ENCODE peak calls at places on chromosomes 7 and 10, in six cellular contexts. One of them, this sample, is unnamed.

GRCh38 chr7:105389090-105389650 is 449 bp upstream of the SRPK2 start:
- DNase-seq in A549: peak
- DNase-seq in stomach: peak
- DNase-seq in fibroblast of lung: peak
- DNase-seq in epithelial cell of esophagus: peak
- DNase-seq in AG04450: no peak
- DNase-seq in this sample: peak

GRCh38 chr10:43265799-43266721 is 805 bp downstream of the RASGEF1A start:
- DNase-seq in A549: peak
- DNase-seq in stomach: peak
- DNase-seq in fibroblast of lung: no peak
- DNase-seq in epithelial cell of esophagus: peak
- DNase-seq in AG04450: no peak
- DNase-seq in this sample: no peak

GRCh38 chr7:130733866-130734524 is at the start of gene KLF14:
- DNase-seq in A549: no peak
- DNase-seq in stomach: no peak
- DNase-seq in fibroblast of lung: peak
- DNase-seq in epithelial cell of esophagus: peak
- DNase-seq in AG04450: no peak
- DNase-seq in this sample: no peak

GRCh38 chr7:129465080-129465479 is 30.8 kb downstream of the STRIP2 start:
- DNase-seq in A549: no peak
- DNase-seq in stomach: no peak
- DNase-seq in fibroblast of lung: no peak
- DNase-seq in epithelial cell of esophagus: no peak
- DNase-seq in AG04450: no peak
- DNase-seq in this sample: no peak

GRCh38 chr10:12372846-12373245 is 23.5 kb downstream of the CAMK1D start:
- DNase-seq in A549: no peak
- DNase-seq in stomach: no peak
- DNase-seq in fibroblast of lung: no peak
- DNase-seq in epithelial cell of esophagus: no peak
- DNase-seq in AG04450: no peak
- DNase-seq in this sample: no peak

GRCh38 chr10:33132626-33133025 is 174.6 kb upstream of the ITGB1 start:
- DNase-seq in A549: peak
- DNase-seq in stomach: no peak
- DNase-seq in fibroblast of lung: no peak
- DNase-seq in epithelial cell of esophagus: peak
- DNase-seq in AG04450: no peak
- DNase-seq in this sample: no peak

GRCh38 chr10:49037187-49037586 is 78.1 kb downstream of the VSTM4 start:
- DNase-seq in A549: no peak
- DNase-seq in stomach: no peak
- DNase-seq in fibroblast of lung: peak
- DNase-seq in epithelial cell of esophagus: no peak
- DNase-seq in AG04450: no peak
- DNase-seq in this sample: peak

GRCh38 chr7:125256446-125256845 is 326.8 kb upstream of the POT1 start:
- DNase-seq in A549: no peak
- DNase-seq in stomach: no peak
- DNase-seq in fibroblast of lung: no peak
- DNase-seq in epithelial cell of esophagus: peak
- DNase-seq in AG04450: no peak
- DNase-seq in this sample: no peak

GRCh38 chr7:143385891-143386781 is 5.0 kb downstream of the ZYX start:
- DNase-seq in A549: no peak
- DNase-seq in stomach: no peak
- DNase-seq in fibroblast of lung: peak
- DNase-seq in epithelial cell of esophagus: no peak
- DNase-seq in AG04450: no peak
- DNase-seq in this sample: peak

GRCh38 chr7:5594616-5595544 is 171.2 kb upstream of the TNRC18 start:
- DNase-seq in A549: peak
- DNase-seq in stomach: no peak
- DNase-seq in fibroblast of lung: peak
- DNase-seq in epithelial cell of esophagus: peak
- DNase-seq in AG04450: no peak
- DNase-seq in this sample: peak

GRCh38 chr7:2509298-2509906 is 10.2 kb upstream of the LFNG start:
- DNase-seq in A549: no peak
- DNase-seq in stomach: no peak
- DNase-seq in fibroblast of lung: no peak
- DNase-seq in epithelial cell of esophagus: no peak
- DNase-seq in AG04450: no peak
- DNase-seq in this sample: no peak

GRCh38 chr7:114085313-114085591 is 166.4 kb upstream of the PPP1R3A start:
- DNase-seq in A549: no peak
- DNase-seq in stomach: no peak
- DNase-seq in fibroblast of lung: no peak
- DNase-seq in epithelial cell of esophagus: no peak
- DNase-seq in AG04450: no peak
- DNase-seq in this sample: no peak

GRCh38 chr10:121036431-121036830 is 185.3 kb downstream of the WDR11 start:
- DNase-seq in A549: no peak
- DNase-seq in stomach: no peak
- DNase-seq in fibroblast of lung: peak
- DNase-seq in epithelial cell of esophagus: peak
- DNase-seq in AG04450: no peak
- DNase-seq in this sample: no peak

GRCh38 chr10:96910488-96911395 is 78.6 kb downstream of the LCOR start:
- DNase-seq in A549: peak
- DNase-seq in stomach: no peak
- DNase-seq in fibroblast of lung: no peak
- DNase-seq in epithelial cell of esophagus: peak
- DNase-seq in AG04450: no peak
- DNase-seq in this sample: peak

GRCh38 chr7:113118074-113118959 is at the start of gene SMIM30:
- DNase-seq in A549: peak
- DNase-seq in stomach: peak
- DNase-seq in fibroblast of lung: peak
- DNase-seq in epithelial cell of esophagus: peak
- DNase-seq in AG04450: peak
- DNase-seq in this sample: peak

GRCh38 chr7:31192996-31193395 is 140.9 kb downstream of the ADCYAP1R1 start:
- DNase-seq in A549: peak
- DNase-seq in stomach: peak
- DNase-seq in fibroblast of lung: peak
- DNase-seq in epithelial cell of esophagus: peak
- DNase-seq in AG04450: no peak
- DNase-seq in this sample: peak
- TF ChIP-seq CTCF in A549: peak
- TF ChIP-seq CTCF in stomach: no peak
- TF ChIP-seq CTCF in fibroblast of lung: peak
- TF ChIP-seq CTCF in epithelial cell of esophagus: peak
- TF ChIP-seq CTCF in AG04450: peak
- TF ChIP-seq CTCF in this sample: peak

GRCh38 chr10:72954230-72954595 is 393 bp downstream of the PLA2G12B start:
- DNase-seq in A549: no peak
- DNase-seq in stomach: no peak
- DNase-seq in fibroblast of lung: no peak
- DNase-seq in epithelial cell of esophagus: no peak
- DNase-seq in AG04450: no peak
- DNase-seq in this sample: no peak
- H3K4me3 ChIP-seq in A549: no peak
- H3K4me3 ChIP-seq in stomach: no peak
- H3K4me3 ChIP-seq in fibroblast of lung: no peak
- H3K4me3 ChIP-seq in epithelial cell of esophagus: no peak
- H3K4me3 ChIP-seq in AG04450: no peak
- H3K4me3 ChIP-seq in this sample: no peak

GRCh38 chr7:81167934-81168333 is 249.1 kb upstream of the SEMA3C start:
- DNase-seq in A549: no peak
- DNase-seq in stomach: no peak
- DNase-seq in fibroblast of lung: no peak
- DNase-seq in epithelial cell of esophagus: no peak
- DNase-seq in AG04450: no peak
- DNase-seq in this sample: peak
- TF ChIP-seq CTCF in A549: no peak
- TF ChIP-seq CTCF in stomach: no peak
- TF ChIP-seq CTCF in fibroblast of lung: no peak
- TF ChIP-seq CTCF in epithelial cell of esophagus: no peak
- TF ChIP-seq CTCF in AG04450: no peak
- TF ChIP-seq CTCF in this sample: no peak

GRCh38 chr10:117546020-117546629 is 3.6 kb downstream of the EMX2 start:
- DNase-seq in A549: no peak
- DNase-seq in stomach: no peak
- DNase-seq in fibroblast of lung: no peak
- DNase-seq in epithelial cell of esophagus: no peak
- DNase-seq in AG04450: no peak
- DNase-seq in this sample: no peak
- H3K4me3 ChIP-seq in A549: no peak
- H3K4me3 ChIP-seq in stomach: no peak
- H3K4me3 ChIP-seq in fibroblast of lung: no peak
- H3K4me3 ChIP-seq in epithelial cell of esophagus: no peak
- H3K4me3 ChIP-seq in AG04450: no peak
- H3K4me3 ChIP-seq in this sample: no peak

GRCh38 chr10:72309290-72310240 is 35.8 kb downstream of the DDIT4 start:
- DNase-seq in A549: no peak
- DNase-seq in stomach: peak
- DNase-seq in fibroblast of lung: no peak
- DNase-seq in epithelial cell of esophagus: no peak
- DNase-seq in AG04450: no peak
- DNase-seq in this sample: peak

GRCh38 chr10:72306215-72306760 is 32.6 kb downstream of the DDIT4 start:
- DNase-seq in A549: no peak
- DNase-seq in stomach: no peak
- DNase-seq in fibroblast of lung: no peak
- DNase-seq in epithelial cell of esophagus: no peak
- DNase-seq in AG04450: no peak
- DNase-seq in this sample: no peak

GRCh38 chr10:72310241-72310633 is 36.5 kb downstream of the DDIT4 start:
- DNase-seq in A549: no peak
- DNase-seq in stomach: no peak
- DNase-seq in fibroblast of lung: peak
- DNase-seq in epithelial cell of esophagus: peak
- DNase-seq in AG04450: no peak
- DNase-seq in this sample: peak

GRCh38 chr10:72310636-72311035 is 36.9 kb downstream of the DDIT4 start:
- DNase-seq in A549: no peak
- DNase-seq in stomach: no peak
- DNase-seq in fibroblast of lung: no peak
- DNase-seq in epithelial cell of esophagus: peak
- DNase-seq in AG04450: no peak
- DNase-seq in this sample: no peak

DNA sequence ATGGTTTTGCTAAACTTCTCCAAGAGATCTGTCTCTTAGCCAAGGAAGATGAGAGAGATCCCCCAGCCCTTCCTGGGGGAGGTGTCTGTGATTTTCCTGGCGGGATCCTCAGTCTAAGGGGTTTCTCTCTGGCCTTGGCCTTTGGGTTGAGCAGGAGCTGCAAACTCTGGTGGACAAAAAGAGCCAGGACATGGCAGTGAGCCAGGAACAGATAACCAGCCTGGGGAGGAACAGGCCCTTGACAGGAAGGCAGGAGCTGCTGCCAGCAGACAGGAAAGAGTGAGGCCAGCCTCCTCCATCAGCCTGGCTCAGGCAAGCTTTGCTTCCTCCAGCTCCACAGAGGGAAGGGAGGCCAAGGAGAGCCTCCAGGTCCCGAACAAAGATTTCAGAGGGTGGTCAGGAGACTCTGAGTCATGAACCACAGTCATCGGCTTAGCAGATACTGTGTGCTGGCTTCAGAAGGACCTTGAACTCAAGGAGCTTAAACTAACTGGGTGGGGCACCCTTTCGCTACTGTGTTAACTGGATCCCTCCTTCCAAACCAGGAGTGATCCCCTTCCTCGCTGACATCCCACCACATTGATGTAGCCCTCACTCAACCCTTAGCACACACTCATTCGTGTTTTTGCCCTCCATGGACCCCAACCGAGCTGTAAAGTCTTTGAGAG is 34.7 kb downstream of the DDIT4 start:
- DNase-seq in A549: peak
- DNase-seq in stomach: peak
- DNase-seq in fibroblast of lung: peak
- DNase-seq in epithelial cell of esophagus: peak
- DNase-seq in AG04450: no peak
- DNase-seq in this sample: peak
- TF ChIP-seq CTCF in A549: no peak
- TF ChIP-seq CTCF in stomach: no peak
- TF ChIP-seq CTCF in fibroblast of lung: no peak
- TF ChIP-seq CTCF in epithelial cell of esophagus: no peak
- TF ChIP-seq CTCF in AG04450: no peak
- TF ChIP-seq CTCF in this sample: peak

GRCh38 chr7:99141756-99142726 is 1.9 kb downstream of the SMURF1 start:
- DNase-seq in A549: peak
- DNase-seq in stomach: peak
- DNase-seq in fibroblast of lung: peak
- DNase-seq in epithelial cell of esophagus: peak
- DNase-seq in AG04450: peak
- DNase-seq in this sample: peak

GRCh38 chr7:99139031-99139430 is 4.9 kb downstream of the SMURF1 start:
- DNase-seq in A549: no peak
- DNase-seq in stomach: no peak
- DNase-seq in fibroblast of lung: peak
- DNase-seq in epithelial cell of esophagus: peak
- DNase-seq in AG04450: no peak
- DNase-seq in this sample: peak

GRCh38 chr7:99142727-99143521 is 984 bp downstream of the SMURF1 start:
- DNase-seq in A549: peak
- DNase-seq in stomach: peak
- DNase-seq in fibroblast of lung: peak
- DNase-seq in epithelial cell of esophagus: peak
- DNase-seq in AG04450: peak
- DNase-seq in this sample: peak

GRCh38 chr7:99141334-99141733 is 2.6 kb downstream of the SMURF1 start:
- DNase-seq in A549: no peak
- DNase-seq in stomach: no peak
- DNase-seq in fibroblast of lung: no peak
- DNase-seq in epithelial cell of esophagus: no peak
- DNase-seq in AG04450: no peak
- DNase-seq in this sample: no peak

DNA sequence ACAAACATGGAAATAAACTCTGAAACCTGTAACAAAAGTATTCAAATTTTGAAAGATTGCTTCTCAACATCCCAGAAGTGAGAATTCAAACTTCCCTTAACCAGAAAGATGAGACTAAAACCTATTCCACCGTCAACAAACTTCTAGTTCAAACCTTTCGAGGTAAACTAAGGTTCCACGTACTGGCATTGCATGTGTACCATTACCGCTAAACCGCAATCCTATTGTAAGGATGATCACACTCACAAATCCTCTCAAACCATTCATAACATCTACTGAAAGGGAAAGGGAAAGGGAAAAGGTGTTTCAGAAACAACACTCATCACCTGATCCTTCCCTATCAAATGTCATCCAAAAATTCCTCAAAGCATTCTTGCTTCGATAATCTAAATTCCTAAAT is 3.1 kb downstream of the SMURF1 start:
- DNase-seq in A549: no peak
- DNase-seq in stomach: no peak
- DNase-seq in fibroblast of lung: no peak
- DNase-seq in epithelial cell of esophagus: peak
- DNase-seq in AG04450: no peak
- DNase-seq in this sample: no peak
- H3K4me3 ChIP-seq in A549: peak
- H3K4me3 ChIP-seq in stomach: peak
- H3K4me3 ChIP-seq in fibroblast of lung: peak
- H3K4me3 ChIP-seq in epithelial cell of esophagus: peak
- H3K4me3 ChIP-seq in AG04450: peak
- H3K4me3 ChIP-seq in this sample: peak